ENCODE peak calls at places on chromosomes 12 and 14, in six cellular contexts. One of them, this sample, is unnamed. For H3K4me1, the result is how much of the 10 kb centered on the place peaks cover.

GRCh38 chr14:75069811-75070145 is 337 bp downstream of the ZC2HC1C start:
- DNase-seq in osteoblast: no peak
- DNase-seq in tibial nerve: peak
- DNase-seq in adrenal gland: no peak
- DNase-seq in heart left ventricle: no peak
- DNase-seq in gastrocnemius medialis: peak
- DNase-seq in this sample: no peak

GRCh38 chr12:71014180-71014785 is 93.7 kb upstream of the PTPRR start:
- DNase-seq in osteoblast: no peak
- DNase-seq in heart left ventricle: no peak
- DNase-seq in adrenal gland: no peak
- DNase-seq in gastrocnemius medialis: no peak
- DNase-seq in tibial nerve: no peak
- DNase-seq in this sample: no peak

GRCh38 chr14:85531594-85532391 is 1.8 kb downstream of the FLRT2 start:
- DNase-seq in adrenal gland: peak
- DNase-seq in osteoblast: peak
- DNase-seq in tibial nerve: peak
- DNase-seq in gastrocnemius medialis: peak
- DNase-seq in heart left ventricle: peak
- DNase-seq in this sample: peak

GRCh38 chr14:66069830-66070541 is 416.2 kb upstream of the CCDC196 start:
- DNase-seq in heart left ventricle: no peak
- DNase-seq in gastrocnemius medialis: no peak
- DNase-seq in tibial nerve: no peak
- DNase-seq in osteoblast: peak
- DNase-seq in adrenal gland: no peak
- DNase-seq in this sample: no peak

GRCh38 chr14:98840076-98840475 is 431.9 kb downstream of the BCL11B start:
- DNase-seq in tibial nerve: no peak
- DNase-seq in adrenal gland: no peak
- DNase-seq in gastrocnemius medialis: no peak
- DNase-seq in osteoblast: no peak
- DNase-seq in heart left ventricle: no peak
- DNase-seq in this sample: no peak

GRCh38 chr12:47458273-47458672 is 247.6 kb downstream of the RPAP3 start:
- DNase-seq in adrenal gland: no peak
- DNase-seq in heart left ventricle: no peak
- DNase-seq in gastrocnemius medialis: no peak
- DNase-seq in tibial nerve: no peak
- DNase-seq in osteoblast: peak
- DNase-seq in this sample: no peak

GRCh38 chr12:115583591-115583990 is 693.9 kb downstream of the MED13L start:
- DNase-seq in adrenal gland: no peak
- DNase-seq in heart left ventricle: no peak
- DNase-seq in gastrocnemius medialis: no peak
- DNase-seq in tibial nerve: no peak
- DNase-seq in osteoblast: no peak
- DNase-seq in this sample: no peak

GRCh38 chr14:58280954-58281787 is 17.2 kb upstream of the ARID4A start:
- DNase-seq in adrenal gland: peak
- DNase-seq in gastrocnemius medialis: no peak
- DNase-seq in osteoblast: peak
- DNase-seq in heart left ventricle: no peak
- DNase-seq in tibial nerve: peak
- DNase-seq in this sample: peak

GRCh38 chr14:94113490-94113889 is 3.0 kb downstream of the IFI27 start:
- DNase-seq in adrenal gland: peak
- DNase-seq in tibial nerve: peak
- DNase-seq in heart left ventricle: no peak
- DNase-seq in osteoblast: no peak
- DNase-seq in gastrocnemius medialis: no peak
- DNase-seq in this sample: peak

GRCh38 chr12:28998662-28999120 is 150.4 kb upstream of the FAR2 start:
- DNase-seq in adrenal gland: peak
- DNase-seq in heart left ventricle: no peak
- DNase-seq in gastrocnemius medialis: no peak
- DNase-seq in osteoblast: no peak
- DNase-seq in tibial nerve: peak
- DNase-seq in this sample: peak

GRCh38 chr12:54561164-54561563 is 11.8 kb downstream of the PDE1B start:
- DNase-seq in gastrocnemius medialis: peak
- DNase-seq in tibial nerve: peak
- DNase-seq in heart left ventricle: no peak
- DNase-seq in osteoblast: no peak
- DNase-seq in adrenal gland: peak
- DNase-seq in this sample: peak

GRCh38 chr14:102390486-102390885 is 27.7 kb downstream of the TECPR2 start:
- DNase-seq in osteoblast: peak
- DNase-seq in heart left ventricle: no peak
- DNase-seq in gastrocnemius medialis: no peak
- DNase-seq in adrenal gland: no peak
- DNase-seq in tibial nerve: no peak
- DNase-seq in this sample: no peak

GRCh38 chr12:120265203-120265482 is 387 bp downstream of the PXN start:
- DNase-seq in tibial nerve: no peak
- DNase-seq in adrenal gland: no peak
- DNase-seq in gastrocnemius medialis: no peak
- DNase-seq in heart left ventricle: no peak
- DNase-seq in osteoblast: no peak
- DNase-seq in this sample: no peak

GRCh38 chr12:123532808-123533649 is 490 bp downstream of the RILPL1 start:
- DNase-seq in gastrocnemius medialis: peak
- DNase-seq in heart left ventricle: peak
- DNase-seq in adrenal gland: peak
- DNase-seq in osteoblast: peak
- DNase-seq in tibial nerve: peak
- DNase-seq in this sample: peak

GRCh38 chr14:41607966-41608663 is 1.4 kb downstream of the LRFN5 start:
- DNase-seq in tibial nerve: no peak
- DNase-seq in osteoblast: no peak
- DNase-seq in adrenal gland: no peak
- DNase-seq in gastrocnemius medialis: no peak
- DNase-seq in heart left ventricle: no peak
- DNase-seq in this sample: no peak

GRCh38 chr14:70098257-70098809 is 90.4 kb downstream of the SLC8A3 start:
- DNase-seq in heart left ventricle: no peak
- DNase-seq in osteoblast: no peak
- DNase-seq in adrenal gland: no peak
- DNase-seq in gastrocnemius medialis: no peak
- DNase-seq in tibial nerve: no peak
- DNase-seq in this sample: no peak

GRCh38 chr12:58732894-58733293 is 187.4 kb downstream of the LRIG3 start:
- DNase-seq in heart left ventricle: no peak
- DNase-seq in osteoblast: no peak
- DNase-seq in tibial nerve: no peak
- DNase-seq in adrenal gland: no peak
- DNase-seq in gastrocnemius medialis: no peak
- DNase-seq in this sample: no peak

GRCh38 chr12:65668981-65669695 is 155.1 kb upstream of the HMGA2 start:
- DNase-seq in osteoblast: no peak
- DNase-seq in adrenal gland: no peak
- DNase-seq in gastrocnemius medialis: no peak
- DNase-seq in heart left ventricle: no peak
- DNase-seq in tibial nerve: no peak
- DNase-seq in this sample: no peak

GRCh38 chr12:65742481-65742971 is 81.8 kb upstream of the HMGA2 start:
- DNase-seq in tibial nerve: no peak
- DNase-seq in heart left ventricle: no peak
- DNase-seq in osteoblast: peak
- DNase-seq in adrenal gland: no peak
- DNase-seq in gastrocnemius medialis: no peak
- DNase-seq in this sample: no peak

GRCh38 chr14:105059917-105060565 is 5.2 kb downstream of the GPR132 start:
- DNase-seq in adrenal gland: no peak
- DNase-seq in tibial nerve: no peak
- DNase-seq in osteoblast: peak
- DNase-seq in gastrocnemius medialis: no peak
- DNase-seq in heart left ventricle: no peak
- DNase-seq in this sample: no peak

GRCh38 chr14:52124791-52125661 is 56.2 kb upstream of the NID2 start:
- DNase-seq in tibial nerve: no peak
- DNase-seq in adrenal gland: no peak
- DNase-seq in gastrocnemius medialis: no peak
- DNase-seq in osteoblast: peak
- DNase-seq in heart left ventricle: no peak
- DNase-seq in this sample: no peak

GRCh38 chr14:103522649-103523582 is at the start of gene CKB:
- DNase-seq in heart left ventricle: peak
- DNase-seq in tibial nerve: no peak
- DNase-seq in osteoblast: peak
- DNase-seq in gastrocnemius medialis: no peak
- DNase-seq in adrenal gland: peak
- DNase-seq in this sample: peak
- H3K4me3 ChIP-seq in heart left ventricle: peak
- H3K4me3 ChIP-seq in tibial nerve: peak
- H3K4me3 ChIP-seq in osteoblast: peak
- H3K4me3 ChIP-seq in gastrocnemius medialis: peak
- H3K4me3 ChIP-seq in adrenal gland: no peak
- H3K4me3 ChIP-seq in this sample: peak

GRCh38 chr12:51341259-51342007 is 5.0 kb downstream of the CELA1 start:
- DNase-seq in heart left ventricle: no peak
- DNase-seq in tibial nerve: peak
- DNase-seq in gastrocnemius medialis: peak
- DNase-seq in osteoblast: peak
- DNase-seq in adrenal gland: peak
- DNase-seq in this sample: peak

GRCh38 chr12:51339750-51340149 is 6.7 kb downstream of the CELA1 start:
- DNase-seq in adrenal gland: no peak
- DNase-seq in heart left ventricle: no peak
- DNase-seq in tibial nerve: no peak
- DNase-seq in gastrocnemius medialis: no peak
- DNase-seq in osteoblast: no peak
- DNase-seq in this sample: no peak

GRCh38 chr12:51334774-51335173 is 10.8 kb upstream of the BIN2 start:
- DNase-seq in gastrocnemius medialis: no peak
- DNase-seq in heart left ventricle: no peak
- DNase-seq in osteoblast: no peak
- DNase-seq in tibial nerve: no peak
- DNase-seq in adrenal gland: no peak
- DNase-seq in this sample: no peak

GRCh38 chr12:51333536-51333935 is 9.6 kb upstream of the BIN2 start:
- DNase-seq in adrenal gland: no peak
- DNase-seq in heart left ventricle: no peak
- DNase-seq in gastrocnemius medialis: no peak
- DNase-seq in osteoblast: no peak
- DNase-seq in tibial nerve: no peak
- DNase-seq in this sample: no peak

DNA sequence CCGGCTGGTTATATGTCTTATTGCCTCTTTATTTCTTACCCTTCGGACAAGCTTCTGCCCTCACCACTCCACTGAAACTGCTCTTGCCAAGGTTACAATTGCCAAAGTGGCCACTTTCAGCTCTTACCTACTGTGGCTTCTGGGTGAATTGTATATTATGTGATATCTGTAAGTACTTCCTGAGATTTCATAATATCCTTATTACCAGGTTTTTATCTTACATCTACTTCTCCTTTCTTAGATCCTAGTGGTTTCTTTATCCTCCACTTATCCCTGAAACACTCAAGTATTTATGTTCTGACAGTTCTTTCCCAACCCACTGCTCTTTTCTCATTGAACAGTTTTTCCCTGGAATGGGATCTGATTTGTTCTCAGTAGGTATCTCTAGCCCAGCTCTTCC is 10.5 kb downstream of the CELA1 start:
- DNase-seq in adrenal gland: no peak
- DNase-seq in gastrocnemius medialis: no peak
- DNase-seq in tibial nerve: no peak
- DNase-seq in heart left ventricle: no peak
- DNase-seq in osteoblast: peak
- DNase-seq in this sample: no peak
- H3K4me1 ChIP-seq in adrenal gland: under half
- H3K4me1 ChIP-seq in gastrocnemius medialis: under half
- H3K4me1 ChIP-seq in tibial nerve: under half
- H3K4me1 ChIP-seq in heart left ventricle: under half
- H3K4me1 ChIP-seq in osteoblast: under half
- H3K4me1 ChIP-seq in this sample: under half

GRCh38 chr12:116604883-116605641 is 45.9 kb downstream of the MAP1LC3B2 start:
- DNase-seq in osteoblast: no peak
- DNase-seq in gastrocnemius medialis: no peak
- DNase-seq in adrenal gland: no peak
- DNase-seq in tibial nerve: no peak
- DNase-seq in heart left ventricle: no peak
- DNase-seq in this sample: peak
- H3K4me3 ChIP-seq in osteoblast: peak
- H3K4me3 ChIP-seq in gastrocnemius medialis: no peak
- H3K4me3 ChIP-seq in adrenal gland: no peak
- H3K4me3 ChIP-seq in tibial nerve: no peak
- H3K4me3 ChIP-seq in heart left ventricle: no peak
- H3K4me3 ChIP-seq in this sample: no peak

DNA sequence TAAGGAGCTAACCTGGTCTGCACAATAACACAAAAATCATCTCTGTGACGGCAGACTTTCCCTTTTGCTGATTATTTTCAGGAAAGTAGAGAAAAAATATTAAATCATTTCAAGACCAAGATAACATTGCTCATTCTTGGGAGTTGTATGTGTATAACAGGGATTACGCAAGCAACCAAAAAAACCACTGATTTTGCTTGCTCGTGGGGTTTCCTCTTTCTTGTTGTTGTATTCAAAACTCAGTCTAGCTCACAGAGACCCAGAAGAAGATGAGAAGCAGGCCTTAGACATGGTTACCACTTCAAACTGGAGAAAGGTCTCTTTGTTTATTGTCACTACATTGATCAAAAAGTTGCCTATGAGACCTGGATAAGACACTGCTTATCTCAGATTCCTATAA is 2.2 kb upstream of the GLIPR1 start:
- DNase-seq in heart left ventricle: no peak
- DNase-seq in adrenal gland: no peak
- DNase-seq in tibial nerve: no peak
- DNase-seq in osteoblast: peak
- DNase-seq in gastrocnemius medialis: no peak
- DNase-seq in this sample: no peak
- H3K4me1 ChIP-seq in heart left ventricle: under half
- H3K4me1 ChIP-seq in adrenal gland: under half
- H3K4me1 ChIP-seq in tibial nerve: under half
- H3K4me1 ChIP-seq in osteoblast: under half
- H3K4me1 ChIP-seq in gastrocnemius medialis: under half
- H3K4me1 ChIP-seq in this sample: under half